ENCODE peak calls at places on chromosomes 11 and 22, in four cellular contexts. S is IMR-90, A is K562, R is GM12878. Y is an unnamed sample.
A peak's percentile ranks its signal among the peaks of the same experiment; 100 is the strongest.

GRCh38 chr11:5620606-5621521 is 3.9 kb upstream of the TRIM34 start:
- DNase-seq in R (no peak), A (peak; percentile 44), S (peak; percentile 95), Y (peak; percentile 80)

GRCh38 chr22:45914309-45914708 is 62.7 kb downstream of the WNT7B start:
- DNase-seq in S (no peak), R (no peak), A (no peak), Y (peak; percentile 56)

GRCh38 chr11:56700242-56700918 is 1.5 kb downstream of the OR9G1 start:
- DNase-seq in R (no peak), A (no peak), S (no peak), Y (no peak)

GRCh38 chr22:44172370-44173108 is 8.2 kb upstream of the PARVG start:
- DNase-seq in R (no peak), S (no peak), A (peak; percentile 11), Y (no peak)

GRCh38 chr11:97525273-97525672 is 1135.5 kb downstream of the JRKL start:
- DNase-seq in A (no peak), S (no peak), R (no peak), Y (no peak)

GRCh38 chr22:34476762-34477161 is 556.5 kb upstream of the LARGE1 start:
- DNase-seq in A (no peak), S (no peak), R (no peak), Y (no peak)

GRCh38 chr22:35045451-35045850 is 20.5 kb upstream of the ISX start:
- DNase-seq in S (no peak), R (no peak), A (no peak), Y (no peak)

GRCh38 chr11:859394-860131 is 16.9 kb downstream of the TSPAN4 start:
- DNase-seq in S (peak; percentile 85), A (peak; percentile 62), R (no peak), Y (peak; percentile 70)

GRCh38 chr22:38953577-38954413 is 3.6 kb upstream of the APOBEC3A start:
- DNase-seq in A (no peak), R (peak; percentile 85), S (no peak), Y (peak; percentile 38)

GRCh38 chr11:6622261-6623171 is 3.3 kb upstream of the TPP1 start:
- DNase-seq in A (no peak), R (no peak), S (no peak), Y (no peak)

GRCh38 chr22:25364281-25364680 is 144.8 kb downstream of the CRYBB2 start:
- DNase-seq in A (no peak), S (no peak), R (no peak), Y (no peak)

GRCh38 chr11:46912526-46913150 is 5.7 kb downstream of the LRP4 start:
- DNase-seq in R (no peak), A (peak; percentile 34), S (no peak), Y (no peak)

GRCh38 chr11:118980191-118980881 is 8.8 kb downstream of the FOXR1 start:
- DNase-seq in S (no peak), R (no peak), A (peak; percentile 92), Y (no peak)

GRCh38 chr11:128890543-128891409 is at the start of gene KCNJ5:
- DNase-seq in A (no peak), S (no peak), R (no peak), Y (peak; percentile 24)

GRCh38 chr11:13292970-13293369 is 15.4 kb downstream of the BMAL1 start:
- DNase-seq in R (no peak), A (no peak), S (no peak), Y (no peak)

GRCh38 chr11:61091373-61092279 is 10.7 kb upstream of the CD5 start:
- DNase-seq in S (peak; percentile 12), R (no peak), A (peak; percentile 29), Y (no peak)

GRCh38 chr11:47881145-47881544 is 33.0 kb upstream of the NUP160 start:
- DNase-seq in R (no peak), S (no peak), A (no peak), Y (no peak)

GRCh38 chr11:60492488-60493009 is at the start of gene MS4A12:
- DNase-seq in A (no peak), S (no peak), R (no peak), Y (no peak)

GRCh38 chr11:128089962-128090361 is 497.4 kb downstream of the ETS1 start:
- DNase-seq in R (no peak), A (no peak), S (no peak), Y (no peak)

GRCh38 chr11:134751161-134751560 is 339.1 kb upstream of the B3GAT1 start:
- DNase-seq in R (no peak), A (no peak), S (no peak), Y (no peak)

GRCh38 chr22:50400406-50400805 is 57.3 kb downstream of the PPP6R2 start:
- DNase-seq in R (no peak), S (no peak), A (no peak), Y (no peak)

GRCh38 chr11:58615556-58615955 is 6.9 kb upstream of the CNTF start:
- DNase-seq in A (no peak), S (no peak), R (no peak), Y (no peak)

GRCh38 chr11:30254307-30255298 is 23.8 kb downstream of the FSHB start:
- DNase-seq in A (no peak), S (no peak), R (no peak), Y (no peak)

GRCh38 chr22:27129266-27129665 is 471.9 kb downstream of the MIAT start:
- DNase-seq in A (no peak), S (peak; percentile 74), R (no peak), Y (peak; percentile 21)

GRCh38 chr11:10315083-10315482 is 10.2 kb downstream of the ADM start:
- DNase-seq in A (no peak), R (no peak), S (no peak), Y (no peak)

GRCh38 chr11:579830-580601 is 3.7 kb downstream of the PHRF1 start:
- DNase-seq in R (no peak), A (no peak), S (peak; percentile 25), Y (no peak)

GRCh38 chr11:100010393-100010792 is 676.7 kb upstream of the ARHGAP42 start:
- DNase-seq in S (no peak), R (no peak), A (no peak), Y (no peak)

GRCh38 chr11:70532728-70533127 is 134.4 kb downstream of the CTTN start:
- DNase-seq in A (no peak), S (peak; percentile 28), R (no peak), Y (no peak)
- TF ChIP-seq ELK1 in A (no peak), S (no peak), R (no peak), Y (no peak)

GRCh38 chr22:36480941-36481392 is 473 bp downstream of the TXN2 start:
- DNase-seq in R (peak; percentile 65), S (no peak), A (no peak), Y (no peak)

GRCh38 chr22:36481393-36482168 is at the start of gene TXN2:
- DNase-seq in A (peak; percentile 95), S (peak; percentile 95), R (peak; percentile 82), Y (peak; percentile 88)

DNA sequence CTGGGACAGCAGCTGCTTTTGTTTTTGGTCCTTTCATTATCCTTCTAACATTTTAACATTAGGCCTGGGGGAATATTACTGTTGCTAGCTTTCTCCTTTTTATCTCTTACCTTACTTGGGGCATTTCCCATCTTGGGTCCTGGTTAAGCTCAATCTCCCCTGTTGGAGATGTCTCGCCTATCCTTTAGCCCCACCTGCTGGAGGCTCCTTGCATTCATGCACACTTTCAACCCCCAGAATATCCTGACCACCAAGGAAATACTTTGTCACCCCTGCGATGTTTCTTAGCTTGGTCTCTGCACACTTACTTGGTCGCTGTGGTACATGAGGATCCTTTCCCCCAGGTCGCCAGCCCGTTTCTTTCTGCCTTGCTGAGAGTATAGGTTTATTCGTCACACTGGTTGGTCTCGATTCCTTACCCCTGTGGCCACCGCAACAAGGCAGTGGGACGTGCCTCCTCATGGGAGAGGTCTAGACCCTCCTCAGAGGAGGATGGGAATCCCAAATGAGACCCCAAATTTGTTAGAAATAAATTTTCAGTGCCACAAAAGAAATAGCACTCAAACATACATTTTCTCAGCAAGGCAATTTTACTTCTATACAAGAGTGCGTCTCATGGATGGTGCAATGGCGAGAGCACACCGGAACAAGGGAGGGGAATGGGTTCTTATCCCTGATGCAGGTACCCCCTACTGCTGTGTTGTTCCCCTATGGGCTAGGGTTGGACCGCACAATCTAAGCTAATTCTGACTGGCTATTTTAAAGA is 5.4 kb upstream of the TXN2 start:
- DNase-seq in R (no peak), S (peak; percentile 68), A (peak; percentile 61), Y (peak; percentile 49)
- TF ChIP-seq ELK1 in R (no peak), S (no peak), A (no peak), Y (no peak)

GRCh38 chr22:42328130-42328821 is 57.8 kb upstream of the TCF20 start:
- DNase-seq in R (no peak), S (no peak), A (no peak), Y (no peak)
- TF ChIP-seq ELK1 in R (no peak), S (no peak), A (no peak), Y (no peak)

GRCh38 chr11:63845305-63845704 is 6.4 kb downstream of the MARK2 start:
- DNase-seq in R (no peak), S (peak; percentile 91), A (peak; percentile 40), Y (no peak)
- TF ChIP-seq ELK1 in R (no peak), S (no peak), A (no peak), Y (no peak)

DNA sequence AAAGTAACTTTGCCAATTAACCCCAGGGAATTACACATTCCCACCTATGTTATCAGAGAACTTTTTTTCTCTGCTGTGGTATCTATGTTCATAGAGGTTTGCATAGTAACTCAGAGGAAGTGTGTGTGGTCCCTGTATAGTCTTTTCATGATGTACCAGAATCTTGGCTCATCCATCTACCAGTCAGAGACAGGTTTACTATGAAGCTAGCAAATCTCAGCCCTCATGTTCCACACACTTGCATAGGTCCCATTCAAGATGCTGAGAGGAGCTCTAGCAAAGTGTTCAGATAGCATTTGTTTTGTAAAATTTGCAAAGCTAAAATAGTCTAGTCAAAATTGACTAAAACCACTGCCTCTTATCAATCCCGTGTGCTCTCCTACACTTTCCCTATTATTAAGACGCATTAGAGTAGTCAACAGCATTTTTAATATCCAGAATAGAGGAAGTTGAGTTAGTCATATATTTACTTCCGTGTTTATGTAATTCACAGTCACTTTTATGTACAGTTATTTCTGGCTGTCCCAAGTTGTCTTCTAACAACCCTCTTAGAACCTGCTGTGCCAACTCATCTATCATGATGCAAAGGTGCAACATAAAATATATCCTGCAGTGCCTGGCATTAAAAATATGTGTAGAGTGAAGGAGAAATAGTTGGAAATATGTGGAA is 184.2 kb downstream of the FAM76B start:
- DNase-seq in A (no peak), S (no peak), R (no peak), Y (no peak)
- TF ChIP-seq ELK1 in A (no peak), S (no peak), R (no peak), Y (no peak)

GRCh38 chr22:22773427-22773826 is 114.2 kb upstream of the IGLL5 start:
- DNase-seq in S (no peak), A (no peak), R (no peak), Y (no peak)
- TF ChIP-seq ELK1 in S (no peak), A (peak; percentile 10), R (no peak), Y (no peak)